ENCODE peak calls at places on chromosome 7, in four cellular contexts. One of them, this sample, is unnamed.

GRCh38 chr7:159027803-159028455 is 116.7 kb downstream of the VIPR2 start:
- DNase-seq in HCT116: no peak
- DNase-seq in endothelial cell of umbilical vein: no peak
- DNase-seq in fibroblast of lung: no peak
- DNase-seq in this sample: peak; percentile 47

GRCh38 chr7:115869225-115869624 is 161.3 kb downstream of the TFEC start:
- DNase-seq in fibroblast of lung: peak; percentile 51
- DNase-seq in endothelial cell of umbilical vein: peak; percentile 3
- DNase-seq in HCT116: no peak
- DNase-seq in this sample: no peak

GRCh38 chr7:140326116-140326928 is 72.0 kb downstream of the SLC37A3 start:
- DNase-seq in endothelial cell of umbilical vein: peak; percentile 71
- DNase-seq in fibroblast of lung: peak; percentile 77
- DNase-seq in HCT116: no peak
- DNase-seq in this sample: peak; percentile 65

GRCh38 chr7:18610331-18610948 is 114.9 kb downstream of the HDAC9 start:
- DNase-seq in endothelial cell of umbilical vein: peak; percentile 38
- DNase-seq in fibroblast of lung: peak; percentile 43
- DNase-seq in HCT116: peak; percentile 44
- DNase-seq in this sample: peak; percentile 60

GRCh38 chr7:132380065-132380464 is 196.2 kb downstream of the PLXNA4 start:
- DNase-seq in fibroblast of lung: peak; percentile 50
- DNase-seq in HCT116: no peak
- DNase-seq in endothelial cell of umbilical vein: no peak
- DNase-seq in this sample: no peak

GRCh38 chr7:6306471-6306870 is 34.0 kb upstream of the CYTH3 start:
- DNase-seq in endothelial cell of umbilical vein: peak; percentile 26
- DNase-seq in fibroblast of lung: peak; percentile 39
- DNase-seq in HCT116: peak; percentile 59
- DNase-seq in this sample: peak; percentile 87

GRCh38 chr7:77453531-77453930 is 37.4 kb upstream of the GSAP start:
- DNase-seq in fibroblast of lung: peak; percentile 77
- DNase-seq in endothelial cell of umbilical vein: peak; percentile 55
- DNase-seq in HCT116: no peak
- DNase-seq in this sample: peak; percentile 49

GRCh38 chr7:122850528-122850927 is 35.7 kb downstream of the CADPS2 start:
- DNase-seq in endothelial cell of umbilical vein: no peak
- DNase-seq in HCT116: no peak
- DNase-seq in fibroblast of lung: no peak
- DNase-seq in this sample: no peak

GRCh38 chr7:44581426-44581906 is 565 bp downstream of the TMED4 start:
- DNase-seq in HCT116: no peak
- DNase-seq in fibroblast of lung: peak; percentile 18
- DNase-seq in endothelial cell of umbilical vein: no peak
- DNase-seq in this sample: no peak

GRCh38 chr7:137080516-137081203 is 212.2 kb downstream of the CHRM2 start:
- DNase-seq in HCT116: no peak
- DNase-seq in fibroblast of lung: peak; percentile 16
- DNase-seq in endothelial cell of umbilical vein: no peak
- DNase-seq in this sample: no peak

GRCh38 chr7:6338551-6339274 is 66.3 kb upstream of the CYTH3 start:
- DNase-seq in fibroblast of lung: no peak
- DNase-seq in endothelial cell of umbilical vein: no peak
- DNase-seq in HCT116: no peak
- DNase-seq in this sample: no peak

GRCh38 chr7:52507546-52507945 is 527.9 kb upstream of the POM121L12 start:
- DNase-seq in fibroblast of lung: no peak
- DNase-seq in endothelial cell of umbilical vein: no peak
- DNase-seq in HCT116: no peak
- DNase-seq in this sample: no peak

GRCh38 chr7:20574784-20575757 is 40.4 kb upstream of the ABCB5 start:
- DNase-seq in endothelial cell of umbilical vein: no peak
- DNase-seq in fibroblast of lung: no peak
- DNase-seq in HCT116: no peak
- DNase-seq in this sample: no peak

GRCh38 chr7:17320642-17321041 is 22.2 kb downstream of the AHR start:
- DNase-seq in HCT116: no peak
- DNase-seq in fibroblast of lung: no peak
- DNase-seq in endothelial cell of umbilical vein: peak; percentile 58
- DNase-seq in this sample: no peak

GRCh38 chr7:22943997-22944396 is 69.9 kb downstream of the HYCC1 start:
- DNase-seq in endothelial cell of umbilical vein: no peak
- DNase-seq in HCT116: no peak
- DNase-seq in fibroblast of lung: peak; percentile 93
- DNase-seq in this sample: no peak

GRCh38 chr7:2758673-2759603 is 70.9 kb downstream of the AMZ1 start:
- DNase-seq in endothelial cell of umbilical vein: no peak
- DNase-seq in fibroblast of lung: no peak
- DNase-seq in HCT116: no peak
- DNase-seq in this sample: no peak

GRCh38 chr7:90345548-90346319 is 782 bp upstream of the GTPBP10 start:
- DNase-seq in fibroblast of lung: peak; percentile 55
- DNase-seq in endothelial cell of umbilical vein: peak; percentile 60
- DNase-seq in HCT116: no peak
- DNase-seq in this sample: peak; percentile 37

GRCh38 chr7:144391823-144392255 is 11.7 kb downstream of the NOBOX start:
- DNase-seq in fibroblast of lung: peak; percentile 79
- DNase-seq in endothelial cell of umbilical vein: peak; percentile 62
- DNase-seq in HCT116: peak; percentile 54
- DNase-seq in this sample: peak; percentile 74

GRCh38 chr7:50822716-50823115 is 40.0 kb upstream of the GRB10 start:
- DNase-seq in HCT116: no peak
- DNase-seq in fibroblast of lung: no peak
- DNase-seq in endothelial cell of umbilical vein: no peak
- DNase-seq in this sample: peak; percentile 36

GRCh38 chr7:14598978-14599377 is 303.6 kb downstream of the DGKB start:
- DNase-seq in HCT116: no peak
- DNase-seq in endothelial cell of umbilical vein: no peak
- DNase-seq in fibroblast of lung: peak; percentile 62
- DNase-seq in this sample: peak; percentile 50

GRCh38 chr7:20317413-20317812 is 13.3 kb upstream of the ITGB8 start:
- DNase-seq in endothelial cell of umbilical vein: no peak
- DNase-seq in HCT116: no peak
- DNase-seq in fibroblast of lung: no peak
- DNase-seq in this sample: no peak

GRCh38 chr7:105673367-105674188 is 92.3 kb upstream of the EFCAB10 start:
- DNase-seq in HCT116: no peak
- DNase-seq in endothelial cell of umbilical vein: peak; percentile 21
- DNase-seq in fibroblast of lung: no peak
- DNase-seq in this sample: peak; percentile 33

GRCh38 chr7:138875794-138876193 is 77.8 kb upstream of the ATP6V0A4 start:
- DNase-seq in endothelial cell of umbilical vein: no peak
- DNase-seq in HCT116: no peak
- DNase-seq in fibroblast of lung: peak; percentile 40
- DNase-seq in this sample: peak; percentile 93

GRCh38 chr7:114970308-114970707 is 48.4 kb downstream of the MDFIC start:
- DNase-seq in HCT116: no peak
- DNase-seq in fibroblast of lung: no peak
- DNase-seq in endothelial cell of umbilical vein: no peak
- DNase-seq in this sample: no peak

GRCh38 chr7:143341842-143342241 is 20.7 kb downstream of the FAM131B start:
- DNase-seq in endothelial cell of umbilical vein: no peak
- DNase-seq in fibroblast of lung: no peak
- DNase-seq in HCT116: no peak
- DNase-seq in this sample: no peak
- TF ChIP-seq EZH2 in endothelial cell of umbilical vein: no peak
- TF ChIP-seq EZH2 in fibroblast of lung: no peak
- TF ChIP-seq EZH2 in HCT116: no peak
- TF ChIP-seq EZH2 in this sample: no peak

GRCh38 chr7:157997080-157997440 is 590.6 kb downstream of the PTPRN2 start:
- DNase-seq in HCT116: no peak
- DNase-seq in endothelial cell of umbilical vein: no peak
- DNase-seq in fibroblast of lung: no peak
- DNase-seq in this sample: no peak
- H3K4me1 ChIP-seq in HCT116: peaks cover 8% of the 10 kb centered on the region
- H3K4me1 ChIP-seq in endothelial cell of umbilical vein: no peaks in the 10 kb centered on the region
- H3K4me1 ChIP-seq in fibroblast of lung: no peaks in the 10 kb centered on the region
- H3K4me1 ChIP-seq in this sample: peaks cover 9% of the 10 kb centered on the region

DNA sequence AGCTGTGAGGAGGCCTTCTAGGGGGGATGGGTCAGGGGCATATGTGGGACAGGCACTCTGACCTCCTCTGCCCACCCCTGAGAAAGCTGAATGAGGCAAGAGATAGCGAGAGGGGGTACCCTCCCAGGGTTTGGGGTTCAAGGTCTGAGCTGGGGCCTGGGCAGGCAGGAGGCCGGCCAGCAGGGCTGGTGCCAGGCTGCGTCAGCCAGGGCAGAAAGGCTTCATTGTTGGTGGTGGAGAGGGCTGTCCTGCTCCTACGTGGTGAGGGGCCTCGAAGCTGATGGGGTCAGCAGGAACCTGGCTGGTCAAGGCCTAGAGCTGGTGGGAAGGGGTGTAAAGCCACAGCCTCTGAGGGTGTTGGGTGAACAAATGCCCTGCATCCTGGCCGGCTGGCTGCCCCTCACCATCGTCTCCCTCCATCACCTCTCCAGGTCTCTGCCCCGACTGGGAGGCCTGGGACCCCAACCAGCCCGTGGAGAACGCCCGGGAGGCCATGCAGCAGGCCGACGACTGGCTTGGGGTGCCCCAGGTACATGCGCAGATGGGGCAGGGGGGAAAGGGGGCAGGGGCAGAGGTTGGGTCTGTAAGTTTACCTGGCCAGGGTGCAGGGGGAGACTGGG is 6.6 kb downstream of the FLNC start:
- DNase-seq in HCT116: no peak
- DNase-seq in fibroblast of lung: no peak
- DNase-seq in endothelial cell of umbilical vein: no peak
- DNase-seq in this sample: no peak
- H3K4me3 ChIP-seq in HCT116: no peak overlapping the region
- H3K4me3 ChIP-seq in fibroblast of lung: no peak overlapping the region
- H3K4me3 ChIP-seq in endothelial cell of umbilical vein: no peak overlapping the region
- H3K4me3 ChIP-seq in this sample: no peak overlapping the region

GRCh38 chr7:151016942-151017341 is 7.4 kb downstream of the ATG9B start:
- DNase-seq in fibroblast of lung: no peak
- DNase-seq in HCT116: no peak
- DNase-seq in endothelial cell of umbilical vein: no peak
- DNase-seq in this sample: no peak

GRCh38 chr7:151017370-151017952 is 6.8 kb downstream of the ATG9B start:
- DNase-seq in endothelial cell of umbilical vein: no peak
- DNase-seq in HCT116: no peak
- DNase-seq in fibroblast of lung: no peak
- DNase-seq in this sample: no peak

GRCh38 chr7:151019130-151019447 is 5.2 kb downstream of the ATG9B start:
- DNase-seq in fibroblast of lung: no peak
- DNase-seq in endothelial cell of umbilical vein: no peak
- DNase-seq in HCT116: no peak
- DNase-seq in this sample: no peak

GRCh38 chr7:151017953-151018420 is 6.3 kb downstream of the ATG9B start:
- DNase-seq in fibroblast of lung: peak; percentile 31
- DNase-seq in HCT116: no peak
- DNase-seq in endothelial cell of umbilical vein: peak; percentile 58
- DNase-seq in this sample: peak; percentile 61

GRCh38 chr7:151018421-151019129 is 5.7 kb downstream of the ATG9B start:
- DNase-seq in fibroblast of lung: no peak
- DNase-seq in endothelial cell of umbilical vein: peak; percentile 56
- DNase-seq in HCT116: no peak
- DNase-seq in this sample: no peak
- TF ChIP-seq EZH2 in fibroblast of lung: peak; percentile 88
- TF ChIP-seq EZH2 in endothelial cell of umbilical vein: peak; percentile 46
- TF ChIP-seq EZH2 in HCT116: no peak
- TF ChIP-seq EZH2 in this sample: no peak

GRCh38 chr7:101953248-101953819 is 135.9 kb downstream of the CUX1 start:
- DNase-seq in endothelial cell of umbilical vein: no peak
- DNase-seq in HCT116: peak; percentile 23
- DNase-seq in fibroblast of lung: peak; percentile 91
- DNase-seq in this sample: peak; percentile 61

GRCh38 chr7:101950450-101951119 is 133.2 kb downstream of the CUX1 start:
- DNase-seq in fibroblast of lung: peak; percentile 90
- DNase-seq in HCT116: peak; percentile 21
- DNase-seq in endothelial cell of umbilical vein: peak; percentile 62
- DNase-seq in this sample: peak; percentile 40

GRCh38 chr7:101952355-101953247 is 135.2 kb downstream of the CUX1 start:
- DNase-seq in HCT116: peak; percentile 86
- DNase-seq in endothelial cell of umbilical vein: peak; percentile 96
- DNase-seq in fibroblast of lung: peak; percentile 91
- DNase-seq in this sample: peak; percentile 84

GRCh38 chr7:101954494-101954893 is 137.1 kb downstream of the CUX1 start:
- DNase-seq in endothelial cell of umbilical vein: no peak
- DNase-seq in HCT116: no peak
- DNase-seq in fibroblast of lung: no peak
- DNase-seq in this sample: no peak

DNA sequence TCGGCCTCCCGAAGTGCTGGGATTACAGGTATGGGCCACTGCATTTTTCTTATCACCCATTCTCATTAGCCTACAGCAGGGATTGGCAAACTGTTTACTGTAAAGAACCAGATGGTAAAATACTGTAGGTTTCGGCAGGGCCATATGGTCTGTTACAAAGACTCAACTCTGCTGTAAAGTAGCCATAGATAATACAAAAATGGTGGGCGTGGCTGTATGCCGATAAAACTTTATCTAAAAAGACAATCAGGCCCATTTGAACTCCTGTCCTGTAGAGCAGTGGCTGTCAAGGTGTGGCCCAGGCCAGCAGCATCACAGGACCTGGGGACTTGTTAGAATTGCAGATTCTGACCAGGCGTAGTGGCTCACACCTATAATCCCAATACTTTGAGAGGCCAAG is 134.3 kb downstream of the CUX1 start:
- DNase-seq in HCT116: no peak
- DNase-seq in endothelial cell of umbilical vein: no peak
- DNase-seq in fibroblast of lung: no peak
- DNase-seq in this sample: no peak
- H3K4me1 ChIP-seq in HCT116: peaks cover 63% of the 10 kb centered on the region
- H3K4me1 ChIP-seq in endothelial cell of umbilical vein: peaks cover 35% of the 10 kb centered on the region
- H3K4me1 ChIP-seq in fibroblast of lung: peaks cover 12% of the 10 kb centered on the region
- H3K4me1 ChIP-seq in this sample: peaks cover 28% of the 10 kb centered on the region

GRCh38 chr7:32070406-32071360 is at the start of gene PDE1C:
- DNase-seq in endothelial cell of umbilical vein: no peak
- DNase-seq in fibroblast of lung: no peak
- DNase-seq in HCT116: no peak
- DNase-seq in this sample: no peak
- H3K4me3 ChIP-seq in endothelial cell of umbilical vein: peak within 1 kb of the TSS; percentile 78
- H3K4me3 ChIP-seq in fibroblast of lung: peak within 1 kb of the TSS; percentile 61
- H3K4me3 ChIP-seq in HCT116: no peak within 1 kb of the TSS
- H3K4me3 ChIP-seq in this sample: no peak within 1 kb of the TSS

GRCh38 chr7:35259555-35259954 is 5.7 kb upstream of the TBX20 start:
- DNase-seq in fibroblast of lung: no peak
- DNase-seq in HCT116: no peak
- DNase-seq in endothelial cell of umbilical vein: no peak
- DNase-seq in this sample: no peak

GRCh38 chr7:35257251-35258124 is 3.6 kb upstream of the TBX20 start:
- DNase-seq in fibroblast of lung: no peak
- DNase-seq in endothelial cell of umbilical vein: no peak
- DNase-seq in HCT116: no peak
- DNase-seq in this sample: no peak

GRCh38 chr7:35258125-35258890 is 4.4 kb upstream of the TBX20 start:
- DNase-seq in HCT116: no peak
- DNase-seq in endothelial cell of umbilical vein: no peak
- DNase-seq in fibroblast of lung: no peak
- DNase-seq in this sample: no peak

GRCh38 chr7:35260254-35260653 is 6.4 kb upstream of the TBX20 start:
- DNase-seq in fibroblast of lung: no peak
- DNase-seq in HCT116: no peak
- DNase-seq in endothelial cell of umbilical vein: no peak
- DNase-seq in this sample: no peak

GRCh38 chr7:35258891-35259537 is 5.1 kb upstream of the TBX20 start:
- DNase-seq in HCT116: no peak
- DNase-seq in endothelial cell of umbilical vein: no peak
- DNase-seq in fibroblast of lung: no peak
- DNase-seq in this sample: no peak
- TF ChIP-seq EZH2 in HCT116: no peak
- TF ChIP-seq EZH2 in endothelial cell of umbilical vein: no peak
- TF ChIP-seq EZH2 in fibroblast of lung: peak; percentile 36
- TF ChIP-seq EZH2 in this sample: no peak